ENCODE peak calls at places on chromosome 20, in four cellular contexts. D is nephron progenitor cell, T is AG10803, W is brain microvascular endothelial cell. K is an unnamed sample.

GRCh38 chr20:7734216-7734615 is 206.0 kb downstream of the HAO1 start:
- DNase-seq in D (no peak), T (no peak), W (no peak), K (no peak)

GRCh38 chr20:19851863-19852262 is 93.8 kb downstream of the RIN2 start:
- DNase-seq in D (no peak), T (peak), W (no peak), K (no peak)

GRCh38 chr20:39021748-39022147 is 59.6 kb downstream of the DHX35 start:
- DNase-seq in D (no peak), T (no peak), W (no peak), K (no peak)

GRCh38 chr20:50624351-50625016 is 66.9 kb downstream of the RIPOR3 start:
- DNase-seq in D (no peak), T (no peak), W (no peak), K (no peak)

GRCh38 chr20:29873946-29874345 is 1383.5 kb upstream of the DEFB115 start:
- DNase-seq in D (peak), T (peak), W (peak), K (no peak)

GRCh38 chr20:57627972-57628650 is 7.9 kb upstream of the ZBP1 start:
- DNase-seq in D (no peak), T (peak), W (peak), K (peak)

GRCh38 chr20:19482726-19483125 is 270.3 kb downstream of the SLC24A3 start:
- DNase-seq in D (no peak), T (no peak), W (no peak), K (no peak)

GRCh38 chr20:33373735-33374605 is 27.3 kb downstream of the CDK5RAP1 start:
- DNase-seq in D (no peak), T (peak), W (peak), K (no peak)

GRCh38 chr20:48761023-48761785 is 66.6 kb downstream of the PREX1 start:
- DNase-seq in D (no peak), T (no peak), W (no peak), K (no peak)

GRCh38 chr20:3910868-3911267 is 21.7 kb downstream of the PANK2 start:
- DNase-seq in D (no peak), T (no peak), W (no peak), K (no peak)

GRCh38 chr20:62020935-62021701 is 44.6 kb downstream of the TAF4 start:
- DNase-seq in D (no peak), T (peak), W (peak), K (no peak)

GRCh38 chr20:53949319-53949839 is 121.0 kb downstream of the BCAS1 start:
- DNase-seq in D (no peak), T (peak), W (peak), K (no peak)

GRCh38 chr20:45343445-45343866 is 4.8 kb downstream of the SDC4 start:
- DNase-seq in D (no peak), T (no peak), W (no peak), K (no peak)

GRCh38 chr20:35342154-35342769 is 50.0 kb upstream of the FAM83C start:
- DNase-seq in D (no peak), T (no peak), W (no peak), K (no peak)

GRCh38 chr20:23624307-23624706 is 13.4 kb downstream of the CST3 start:
- DNase-seq in D (no peak), T (no peak), W (peak), K (peak)

GRCh38 chr20:51532577-51533191 is 9.8 kb downstream of the NFATC2 start:
- DNase-seq in D (no peak), T (peak), W (no peak), K (no peak)

GRCh38 chr20:20697325-20697845 is 15.1 kb downstream of the RALGAPA2 start:
- DNase-seq in D (no peak), T (no peak), W (no peak), K (no peak)

GRCh38 chr20:57977141-57977540 is 251.3 kb downstream of the ANKRD60 start:
- DNase-seq in D (no peak), T (no peak), W (no peak), K (no peak)

GRCh38 chr20:32780749-32781402 is 18.7 kb downstream of the DNMT3B start:
- DNase-seq in D (no peak), T (no peak), W (no peak), K (peak)

GRCh38 chr20:50958733-50959542 is at the start of gene MOCS3:
- DNase-seq in D (peak), T (peak), W (peak), K (no peak)

GRCh38 chr20:24584538-24585356 is 115.3 kb downstream of the SYNDIG1 start:
- DNase-seq in D (no peak), T (peak), W (no peak), K (no peak)

GRCh38 chr20:59063358-59064213 is 21.0 kb upstream of the PRELID3B start:
- DNase-seq in D (no peak), T (peak), W (peak), K (no peak)

K was measured in foreskin melanocyte.